ENCODE peak calls at places on chromosomes 5 and 9, in six cellular contexts. K is transverse colon, L is esophagus squamous epithelium, Y is adrenal gland, J is IMR-90, P is suprapubic skin. F is an unnamed sample.

GRCh38 chr5:66829826-66830225 is 233.6 kb downstream of the MAST4 start:
- DNase-seq in K (no peak), L (no peak), Y (no peak), J (peak), P (no peak), F (no peak)

GRCh38 chr5:90510438-90510837 is 18.9 kb downstream of the LYSMD3 start:
- DNase-seq in K (no peak), L (no peak), Y (no peak), J (no peak), P (no peak), F (no peak)

GRCh38 chr9:134626576-134627416 is 14.8 kb upstream of the COL5A1 start:
- DNase-seq in K (no peak), L (no peak), Y (peak), J (peak), P (peak), F (no peak)

GRCh38 chr9:135817951-135818717 is 89.2 kb downstream of the CAMSAP1 start:
- DNase-seq in K (no peak), L (no peak), Y (no peak), J (no peak), P (no peak), F (no peak)

GRCh38 chr5:145931718-145932117 is 4.7 kb upstream of the SH3RF2 start:
- DNase-seq in K (no peak), L (no peak), Y (no peak), J (peak), P (no peak), F (no peak)

GRCh38 chr5:172078027-172078426 is 71.6 kb upstream of the FBXW11 start:
- DNase-seq in K (peak), L (no peak), Y (peak), J (no peak), P (peak), F (no peak)

GRCh38 chr5:138697720-138698360 is 55.4 kb upstream of the CTNNA1 start:
- DNase-seq in K (no peak), L (no peak), Y (no peak), J (no peak), P (no peak), F (no peak)

GRCh38 chr5:139900546-139901250 is 105.1 kb downstream of the PSD2 start:
- DNase-seq in K (no peak), L (no peak), Y (no peak), J (no peak), P (peak), F (no peak)

GRCh38 chr5:107514305-107514704 is 156.4 kb downstream of the EFNA5 start:
- DNase-seq in K (no peak), L (no peak), Y (no peak), J (peak), P (no peak), F (no peak)

GRCh38 chr5:130871346-130872086 is 293.5 kb downstream of the HINT1 start:
- DNase-seq in K (peak), L (no peak), Y (peak), J (peak), P (no peak), F (no peak)

GRCh38 chr5:132207783-132208182 is 19.9 kb downstream of the P4HA2 start:
- DNase-seq in K (no peak), L (no peak), Y (no peak), J (no peak), P (peak), F (no peak)

GRCh38 chr5:126594077-126594476 is 942 bp downstream of the ALDH7A1 start:
- DNase-seq in K (no peak), L (no peak), Y (no peak), J (peak), P (no peak), F (peak)

GRCh38 chr5:39955156-39955555 is 530.4 kb upstream of the DAB2 start:
- DNase-seq in K (no peak), L (no peak), Y (no peak), J (no peak), P (no peak), F (no peak)

GRCh38 chr9:134652291-134653225 is 11.0 kb downstream of the COL5A1 start:
- DNase-seq in K (no peak), L (no peak), Y (no peak), J (no peak), P (peak), F (no peak)

GRCh38 chr5:166907314-166907713 is 1384.1 kb upstream of the WWC1 start:
- DNase-seq in K (no peak), L (no peak), Y (no peak), J (no peak), P (no peak), F (no peak)

GRCh38 chr9:96071245-96072124 is 196.0 kb downstream of the ERCC6L2 start:
- DNase-seq in K (no peak), L (no peak), Y (no peak), J (peak), P (no peak), F (no peak)

GRCh38 chr5:111983459-111983858 is 226.5 kb upstream of the NREP start:
- DNase-seq in K (no peak), L (no peak), Y (no peak), J (no peak), P (no peak), F (no peak)

GRCh38 chr5:157558089-157558595 is 17.4 kb downstream of the ADAM19 start:
- DNase-seq in K (no peak), L (no peak), Y (no peak), J (peak), P (no peak), F (no peak)

GRCh38 chr9:110578575-110578895 is 1.0 kb downstream of the SVEP1 start:
- DNase-seq in K (no peak), L (no peak), Y (no peak), J (no peak), P (no peak), F (no peak)

GRCh38 chr5:16869821-16870796 is 66.0 kb downstream of the MYO10 start:
- DNase-seq in K (no peak), L (no peak), Y (no peak), J (peak), P (no peak), F (no peak)

GRCh38 chr5:60851681-60852080 is 7.6 kb upstream of the ELOVL7 start:
- DNase-seq in K (no peak), L (no peak), Y (no peak), J (no peak), P (no peak), F (no peak)

GRCh38 chr5:100827481-100827889 is 75.6 kb downstream of the ST8SIA4 start:
- DNase-seq in K (peak), L (no peak), Y (no peak), J (no peak), P (no peak), F (no peak)

GRCh38 chr9:91042541-91042940 is 240.9 kb downstream of the SYK start:
- DNase-seq in K (no peak), L (no peak), Y (no peak), J (no peak), P (no peak), F (no peak)

GRCh38 chr9:95297760-95298159 is 19.7 kb downstream of the FANCC start:
- DNase-seq in K (no peak), L (no peak), Y (no peak), J (no peak), P (no peak), F (no peak)

GRCh38 chr5:98109561-98110006 is 663.9 kb upstream of the RGMB start:
- DNase-seq in K (no peak), L (no peak), Y (no peak), J (peak), P (no peak), F (no peak)

GRCh38 chr5:14101922-14102321 is 41.2 kb upstream of the TRIO start:
- DNase-seq in K (no peak), L (no peak), Y (no peak), J (peak), P (no peak), F (no peak)

GRCh38 chr5:61298580-61298979 is 33.5 kb upstream of the ZSWIM6 start:
- DNase-seq in K (no peak), L (no peak), Y (peak), J (peak), P (no peak), F (no peak)

GRCh38 chr5:180519098-180519497 is 24.9 kb downstream of the CNOT6 start:
- DNase-seq in K (no peak), L (no peak), Y (no peak), J (peak), P (no peak), F (no peak)

GRCh38 chr9:129141066-129142041 is 30.1 kb downstream of the PTPA start:
- DNase-seq in K (peak), L (no peak), Y (peak), J (peak), P (no peak), F (peak)

GRCh38 chr5:45521067-45521466 is 175.1 kb downstream of the HCN1 start:
- DNase-seq in K (peak), L (no peak), Y (peak), J (peak), P (no peak), F (no peak)

GRCh38 chr9:135215571-135216161 is 128.2 kb downstream of the OLFM1 start:
- DNase-seq in K (no peak), L (no peak), Y (no peak), J (no peak), P (peak), F (peak)

GRCh38 chr5:148816357-148816756 is 10.1 kb upstream of the ADRB2 start:
- DNase-seq in K (no peak), L (no peak), Y (no peak), J (no peak), P (no peak), F (no peak)

GRCh38 chr9:38047301-38048251 is 21.5 kb downstream of the SHB start:
- DNase-seq in K (peak), L (no peak), Y (peak), J (peak), P (no peak), F (peak)

GRCh38 chr5:157668356-157668755 is 3.0 kb upstream of the C5orf52 start:
- DNase-seq in K (no peak), L (no peak), Y (no peak), J (no peak), P (no peak), F (no peak)

GRCh38 chr5:146342519-146342881 is 3.9 kb downstream of the POU4F3 start:
- DNase-seq in K (no peak), L (no peak), Y (no peak), J (no peak), P (no peak), F (no peak)

DNA sequence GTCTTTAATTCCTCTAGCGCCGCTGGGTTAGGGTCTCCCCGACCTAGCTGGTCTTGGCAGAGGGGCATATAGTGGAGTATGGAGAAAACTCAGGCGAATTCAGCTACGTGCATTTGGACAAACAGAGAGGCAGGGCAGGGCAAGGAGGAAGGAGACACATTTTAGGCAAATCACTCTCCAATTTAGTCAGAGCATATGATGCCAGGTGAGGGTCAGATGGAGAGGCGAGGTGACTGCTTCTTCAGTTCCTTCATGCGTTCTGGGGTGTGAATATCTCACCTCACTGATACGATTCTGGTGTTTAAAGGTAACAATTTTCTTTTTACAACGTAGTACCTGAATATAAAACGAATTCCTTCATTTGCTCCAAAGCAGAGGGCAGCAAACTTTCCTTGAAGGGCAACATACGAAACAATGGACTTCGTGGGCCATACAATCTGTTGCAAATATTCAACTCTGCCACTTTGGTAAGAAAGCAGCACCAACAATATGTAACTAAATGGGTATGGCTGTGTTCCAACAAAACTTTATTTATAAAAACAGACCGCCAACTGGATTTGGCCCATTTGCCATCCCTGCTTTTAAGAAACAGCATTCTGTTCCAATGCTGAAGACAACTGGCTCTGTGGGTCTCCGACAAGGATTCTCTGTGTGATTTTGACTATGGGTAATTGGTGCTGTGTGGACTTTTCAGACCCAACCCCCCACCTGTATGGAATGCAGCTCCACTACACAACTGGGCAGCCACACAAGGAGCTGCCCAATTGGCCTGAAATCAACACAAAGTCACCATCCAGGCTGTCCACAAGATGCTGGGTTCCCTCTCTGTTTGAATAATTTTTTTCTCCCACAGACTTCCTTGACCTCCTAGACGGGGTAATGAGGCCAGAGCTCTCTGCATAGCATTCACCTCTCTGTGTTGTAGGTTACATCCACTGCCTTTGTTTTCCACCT is 53.8 kb downstream of the RAPGEF1 start:
- DNase-seq in K (no peak), L (no peak), Y (no peak), J (no peak), P (no peak), F (no peak)
- TF ChIP-seq POLR2A in K (no peak), L (no peak), Y (no peak), J (no peak), P (no peak), F (no peak)

DNA sequence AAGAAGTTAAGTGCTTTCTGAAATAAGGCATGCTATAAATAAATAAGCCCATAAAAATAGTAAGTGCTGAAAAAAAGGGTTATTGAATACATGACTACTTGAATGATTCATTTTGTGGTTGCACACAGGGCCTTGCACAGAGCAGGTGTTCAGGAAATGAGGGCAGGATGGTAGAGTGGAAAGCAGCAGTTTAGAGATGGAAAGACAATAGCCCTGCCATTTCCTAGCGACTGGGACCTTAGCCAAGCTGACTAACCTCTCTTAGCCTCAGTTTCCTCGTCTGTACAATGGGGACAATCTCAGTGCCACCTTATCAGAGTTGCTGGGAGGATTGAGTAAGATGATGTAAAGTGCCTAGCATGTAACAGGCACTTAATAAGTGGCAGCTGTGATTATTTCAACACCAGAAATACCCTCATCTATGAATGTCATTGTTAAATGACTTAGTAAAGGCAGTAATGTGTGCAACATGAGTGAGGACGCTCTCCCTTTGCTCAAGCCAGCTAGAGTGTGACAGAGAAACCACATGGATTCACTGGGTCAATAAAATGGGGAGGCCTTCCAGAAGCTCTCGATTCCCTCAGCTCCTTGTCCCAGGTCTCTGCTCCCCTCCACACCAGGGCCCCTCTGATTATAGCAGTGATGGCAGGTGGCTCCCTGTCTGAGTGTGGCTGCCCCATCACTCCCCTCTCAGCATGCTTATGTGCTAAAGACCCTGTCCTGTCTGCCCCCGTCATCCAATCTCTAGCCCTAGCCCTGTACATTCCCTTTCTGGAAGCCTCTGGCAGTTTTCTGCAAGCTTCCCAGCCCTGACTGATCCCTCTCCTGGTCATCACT is 16.0 kb upstream of the PHF19 start:
- DNase-seq in K (no peak), L (no peak), Y (no peak), J (peak), P (no peak), F (no peak)
- H3K4me3 ChIP-seq in K (no peak), L (no peak), Y (no peak), J (no peak), P (no peak), F (no peak)

GRCh38 chr5:150764530-150764929 is 5.7 kb upstream of the DCTN4 start:
- DNase-seq in K (no peak), L (no peak), Y (no peak), J (no peak), P (no peak), F (no peak)

GRCh38 chr5:150763023-150763793 is 4.4 kb upstream of the DCTN4 start:
- DNase-seq in K (peak), L (no peak), Y (peak), J (peak), P (peak), F (peak)

GRCh38 chr5:150765019-150765788 is 6.4 kb upstream of the DCTN4 start:
- DNase-seq in K (no peak), L (no peak), Y (no peak), J (no peak), P (no peak), F (no peak)

GRCh38 chr5:150759334-150759583 is 442 bp upstream of the DCTN4 start:
- DNase-seq in K (no peak), L (no peak), Y (no peak), J (no peak), P (no peak), F (no peak)

GRCh38 chr5:150762216-150762615 is 3.4 kb upstream of the DCTN4 start:
- DNase-seq in K (no peak), L (no peak), Y (no peak), J (no peak), P (no peak), F (no peak)
- TF ChIP-seq POLR2A in K (no peak), L (no peak), Y (no peak), J (no peak), P (no peak), F (no peak)

GRCh38 chr5:93810780-93811179 is 69.4 kb upstream of the POU5F2 start:
- DNase-seq in K (no peak), L (no peak), Y (no peak), J (no peak), P (no peak), F (no peak)
- H3K4me3 ChIP-seq in K (no peak), L (no peak), Y (no peak), J (no peak), P (no peak), F (no peak)

GRCh38 chr9:77898864-77899263 is 132.7 kb downstream of the GNAQ start:
- DNase-seq in K (no peak), L (no peak), Y (no peak), J (no peak), P (no peak), F (no peak)
- TF ChIP-seq POLR2A in K (no peak), L (no peak), Y (no peak), J (no peak), P (no peak), F (no peak)

GRCh38 chr9:127686461-127687393 is 20.1 kb upstream of the CFAP157 start:
- DNase-seq in K (no peak), L (no peak), Y (no peak), J (no peak), P (no peak), F (no peak)
- H3K4me3 ChIP-seq in K (no peak), L (no peak), Y (no peak), J (no peak), P (no peak), F (no peak)

GRCh38 chr9:93132946-93133640 is 958 bp downstream of the NINJ1 start:
- DNase-seq in K (peak), L (no peak), Y (peak), J (no peak), P (no peak), F (peak)

GRCh38 chr9:93133641-93134017 is 422 bp downstream of the NINJ1 start:
- DNase-seq in K (peak), L (no peak), Y (peak), J (peak), P (no peak), F (peak)

GRCh38 chr9:93132287-93132927 is 1.6 kb downstream of the NINJ1 start:
- DNase-seq in K (peak), L (no peak), Y (peak), J (no peak), P (no peak), F (peak)

GRCh38 chr9:93134740-93135444 is 841 bp upstream of the NINJ1 start:
- DNase-seq in K (no peak), L (no peak), Y (no peak), J (peak), P (no peak), F (no peak)

GRCh38 chr9:93134018-93134739 is at the start of gene NINJ1:
- DNase-seq in K (peak), L (no peak), Y (peak), J (peak), P (no peak), F (peak)
- TF ChIP-seq POLR2A in K (peak), L (peak), Y (peak), J (peak), P (no peak), F (peak)

DNA sequence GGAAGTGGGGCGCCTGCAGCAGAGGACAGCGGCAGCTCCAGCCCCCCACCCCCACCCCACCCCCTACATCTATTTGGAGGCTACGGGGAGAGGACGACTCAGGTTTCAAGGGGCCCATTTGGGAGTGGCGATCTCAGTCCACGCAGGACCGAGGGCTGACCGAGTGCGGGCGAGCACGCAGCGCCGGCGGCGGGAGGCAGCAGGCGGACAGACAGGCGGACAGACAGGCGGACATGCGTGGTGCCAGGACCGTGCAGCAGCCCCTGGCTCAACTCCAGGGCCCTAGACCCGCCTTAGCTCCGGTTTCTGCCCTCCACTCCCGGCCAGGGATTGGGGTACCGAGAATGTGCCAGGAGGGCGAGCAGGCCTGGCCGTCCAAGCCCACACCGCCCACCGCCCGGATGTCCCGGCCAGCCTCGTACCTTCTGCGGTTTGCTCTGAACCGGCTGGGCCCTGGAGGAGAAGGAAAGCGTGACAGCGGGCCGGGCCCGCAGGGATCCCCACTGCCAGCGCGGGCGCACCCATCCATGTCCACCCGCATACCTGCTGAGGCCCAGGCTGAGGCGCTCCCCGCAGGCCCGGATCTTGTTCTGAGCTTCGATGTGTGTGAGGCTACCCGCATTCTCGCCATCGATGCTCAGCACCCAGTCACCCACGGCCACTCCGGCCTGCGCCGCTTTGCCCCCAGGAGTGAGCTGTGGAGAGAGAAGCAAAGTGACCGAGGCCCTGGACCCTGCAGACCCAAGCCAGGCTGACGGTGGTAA is 5.2 kb downstream of the PDLIM7 start:
- DNase-seq in K (no peak), L (no peak), Y (no peak), J (no peak), P (no peak), F (no peak)
- H3K4me3 ChIP-seq in K (no peak), L (no peak), Y (no peak), J (no peak), P (no peak), F (no peak)

GRCh38 chr9:35072461-35073275 is at the start of gene VCP:
- DNase-seq in K (peak), L (peak), Y (peak), J (peak), P (peak), F (peak)
- TF ChIP-seq POLR2A in K (peak), L (peak), Y (peak), J (peak), P (no peak), F (peak)

F was measured in prostate gland.